ENCODE peak calls at places on chromosomes 6 and 20, in five cellular contexts. J, Z, E, H and D are unnamed samples.

GRCh38 chr6:150281767-150282166 is 87.0 kb upstream of the IYD start:
- DNase-seq in J (no peak), E (no peak), H (no peak), Z (no peak), D (no peak)

GRCh38 chr6:75065524-75065923 is 140.3 kb downstream of the COL12A1 start:
- DNase-seq in H (peak), Z (no peak), J (no peak), E (no peak), D (no peak)

GRCh38 chr20:11716239-11716944 is 201.3 kb upstream of the BTBD3 start:
- DNase-seq in H (peak), Z (no peak), E (no peak), J (peak), D (peak)

GRCh38 chr6:142884214-142885035 is 60.6 kb downstream of the HIVEP2 start:
- DNase-seq in Z (no peak), H (no peak), J (no peak), E (no peak), D (no peak)

GRCh38 chr6:108526739-108527174 is 34.0 kb upstream of the FOXO3 start:
- DNase-seq in E (no peak), H (peak), Z (no peak), J (peak), D (peak)

GRCh38 chr6:5490495-5491069 is 229.3 kb downstream of the FARS2 start:
- DNase-seq in E (no peak), H (no peak), Z (no peak), J (no peak), D (no peak)

GRCh38 chr6:149683256-149683860 is 34.5 kb downstream of the LATS1 start:
- DNase-seq in Z (no peak), H (no peak), J (no peak), E (no peak), D (no peak)

GRCh38 chr6:92124126-92124525 is 1295.2 kb downstream of the EPHA7 start:
- DNase-seq in E (no peak), Z (no peak), H (no peak), J (no peak), D (peak)

GRCh38 chr6:122647765-122648164 is 37.6 kb downstream of the PKIB start:
- DNase-seq in Z (no peak), J (no peak), E (no peak), H (no peak), D (no peak)

GRCh38 chr20:43963872-43964791 is 49.5 kb downstream of the TOX2 start:
- DNase-seq in Z (peak), E (no peak), J (no peak), H (peak), D (no peak)

GRCh38 chr6:100257661-100258395 is 206.9 kb downstream of the SIM1 start:
- DNase-seq in Z (no peak), J (peak), H (peak), E (no peak), D (no peak)

GRCh38 chr20:57493091-57493615 is 31.8 kb downstream of the CTCFL start:
- DNase-seq in J (no peak), E (no peak), H (no peak), Z (no peak), D (no peak)

GRCh38 chr6:150625927-150626326 is 26.2 kb downstream of the PLEKHG1 start:
- DNase-seq in E (no peak), J (no peak), Z (no peak), H (no peak), D (no peak)

GRCh38 chr6:32964776-32965175 is 3.6 kb upstream of the BRD2 start:
- DNase-seq in Z (no peak), E (no peak), H (no peak), J (no peak), D (no peak)

GRCh38 chr6:74731204-74731603 is 474.6 kb downstream of the COL12A1 start:
- DNase-seq in Z (no peak), J (no peak), E (no peak), H (peak), D (no peak)

GRCh38 chr20:63072231-63072791 is 65.5 kb upstream of the BHLHE23 start:
- DNase-seq in J (no peak), E (peak), Z (no peak), H (no peak), D (no peak)

GRCh38 chr6:90444125-90444745 is 142.6 kb downstream of the MAP3K7 start:
- DNase-seq in E (no peak), Z (no peak), H (no peak), J (no peak), D (no peak)

GRCh38 chr6:3294921-3295871 is 36.4 kb downstream of the PSMG4 start:
- DNase-seq in Z (no peak), J (peak), E (no peak), H (no peak), D (no peak)

GRCh38 chr6:89745728-89746127 is 73.9 kb downstream of the MDN1 start:
- DNase-seq in Z (no peak), H (peak), E (no peak), J (no peak), D (no peak)

GRCh38 chr6:56713285-56713684 is 70.6 kb upstream of the DST start:
- DNase-seq in H (peak), Z (no peak), J (peak), E (no peak), D (peak)

GRCh38 chr6:54072708-54073313 is 38.4 kb upstream of the MLIP start:
- DNase-seq in Z (no peak), J (no peak), E (no peak), H (no peak), D (no peak)

GRCh38 chr20:45060341-45060740 is 40.6 kb downstream of the KCNS1 start:
- DNase-seq in J (no peak), Z (no peak), E (no peak), H (no peak), D (no peak)

GRCh38 chr20:13654463-13655023 is 15.8 kb upstream of the TASP1 start:
- DNase-seq in E (no peak), Z (no peak), J (no peak), H (no peak), D (no peak)

GRCh38 chr20:59328071-59328470 is 27.7 kb downstream of the EDN3 start:
- DNase-seq in E (no peak), Z (no peak), H (no peak), J (no peak), D (no peak)

GRCh38 chr20:46202758-46203509 is 84.8 kb downstream of the CD40 start:
- DNase-seq in E (no peak), H (peak), Z (no peak), J (no peak), D (no peak)

GRCh38 chr6:115796061-115796460 is 264.6 kb downstream of the FRK start:
- DNase-seq in E (no peak), J (no peak), Z (no peak), H (no peak), D (no peak)

GRCh38 chr20:63457737-63458136 is 14.7 kb downstream of the KCNQ2 start:
- DNase-seq in H (peak), Z (peak), J (no peak), E (no peak), D (peak)

GRCh38 chr20:41223112-41223511 is 85.8 kb downstream of the PLCG1 start:
- DNase-seq in Z (no peak), E (no peak), H (peak), J (no peak), D (no peak)

GRCh38 chr6:93586316-93586715 is 167.0 kb upstream of the EPHA7 start:
- DNase-seq in H (no peak), J (no peak), Z (no peak), E (no peak), D (no peak)

GRCh38 chr6:158170656-158171081 is 2.5 kb downstream of the GTF2H5 start:
- DNase-seq in H (peak), Z (no peak), J (peak), E (no peak), D (peak)

GRCh38 chr6:2934057-2934456 is 30.9 kb upstream of the SERPINB9 start:
- DNase-seq in E (no peak), H (no peak), J (no peak), Z (no peak), D (no peak)

GRCh38 chr6:125193208-125193607 is 39.6 kb downstream of the TPD52L1 start:
- DNase-seq in J (no peak), Z (no peak), E (no peak), H (no peak), D (peak)

GRCh38 chr6:151291145-151292055 is 51.6 kb downstream of the AKAP12 start:
- DNase-seq in J (no peak), E (no peak), H (peak), Z (no peak), D (no peak)

GRCh38 chr6:34460796-34461507 is 4.9 kb upstream of the PACSIN1 start:
- DNase-seq in J (no peak), H (peak), Z (no peak), E (no peak), D (no peak)

GRCh38 chr6:24356310-24357035 is 1.4 kb downstream of the DCDC2 start:
- DNase-seq in Z (no peak), J (peak), E (no peak), H (no peak), D (no peak)

GRCh38 chr20:31594558-31595379 is 10.3 kb upstream of the ID1 start:
- DNase-seq in J (peak), E (peak), Z (no peak), H (no peak), D (no peak)

GRCh38 chr6:134466751-134467525 is 149.0 kb upstream of the SGK1 start:
- DNase-seq in E (no peak), J (peak), Z (no peak), H (peak), D (peak)

GRCh38 chr6:87722831-87723726 is 21.0 kb upstream of the AKIRIN2 start:
- DNase-seq in Z (peak), H (peak), E (peak), J (peak), D (peak)

GRCh38 chr6:33197431-33198048 is 2.9 kb downstream of the RXRB start:
- DNase-seq in E (peak), J (peak), Z (no peak), H (peak), D (no peak)

GRCh38 chr20:52923123-52923543 is 49.0 kb upstream of the TSHZ2 start:
- DNase-seq in J (no peak), Z (peak), H (peak), E (no peak), D (peak)

DNA sequence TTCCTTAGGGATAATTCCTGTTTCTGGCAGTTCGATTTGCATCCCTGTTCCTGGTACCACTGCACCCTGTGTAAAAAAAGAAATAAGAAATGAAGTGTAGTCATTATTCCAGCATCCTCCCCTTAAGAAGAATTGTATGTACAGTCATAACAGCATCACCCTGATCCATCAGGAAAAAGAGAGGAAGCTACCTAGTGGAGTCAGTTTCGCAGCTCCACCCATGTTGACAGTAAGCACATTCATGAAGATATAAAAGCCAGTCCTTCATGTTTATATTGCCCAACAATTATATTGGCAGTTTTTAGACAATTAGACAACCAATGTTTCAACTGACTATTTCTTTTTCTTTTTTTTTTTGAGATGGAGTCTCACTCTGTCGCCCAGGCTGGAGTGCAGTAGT is 21.2 kb upstream of the HLA-G start:
- DNase-seq in E (no peak), H (no peak), Z (no peak), J (no peak), D (no peak)
- TF ChIP-seq CTCF in E (no peak), H (no peak), Z (no peak), J (no peak), D (no peak)

GRCh38 chr6:41190791-41191190 is 10.2 kb downstream of the TREML2 start:
- DNase-seq in Z (no peak), E (no peak), H (peak), J (no peak), D (no peak)
- H3K4me3 ChIP-seq in Z (no peak), E (no peak), H (no peak), J (no peak), D (no peak)

GRCh38 chr6:42784739-42785498 is 3.1 kb downstream of the BICRAL start:
- DNase-seq in H (no peak), Z (no peak), J (no peak), E (no peak), D (no peak)

GRCh38 chr6:42782689-42783176 is 881 bp downstream of the BICRAL start:
- DNase-seq in Z (peak), H (peak), J (peak), E (peak), D (peak)

GRCh38 chr6:42781811-42782688 is at the start of gene BICRAL:
- DNase-seq in E (peak), H (peak), J (peak), Z (peak), D (peak)

GRCh38 chr6:42783177-42783875 is 1.5 kb downstream of the BICRAL start:
- DNase-seq in Z (peak), E (peak), J (peak), H (peak), D (no peak)

DNA sequence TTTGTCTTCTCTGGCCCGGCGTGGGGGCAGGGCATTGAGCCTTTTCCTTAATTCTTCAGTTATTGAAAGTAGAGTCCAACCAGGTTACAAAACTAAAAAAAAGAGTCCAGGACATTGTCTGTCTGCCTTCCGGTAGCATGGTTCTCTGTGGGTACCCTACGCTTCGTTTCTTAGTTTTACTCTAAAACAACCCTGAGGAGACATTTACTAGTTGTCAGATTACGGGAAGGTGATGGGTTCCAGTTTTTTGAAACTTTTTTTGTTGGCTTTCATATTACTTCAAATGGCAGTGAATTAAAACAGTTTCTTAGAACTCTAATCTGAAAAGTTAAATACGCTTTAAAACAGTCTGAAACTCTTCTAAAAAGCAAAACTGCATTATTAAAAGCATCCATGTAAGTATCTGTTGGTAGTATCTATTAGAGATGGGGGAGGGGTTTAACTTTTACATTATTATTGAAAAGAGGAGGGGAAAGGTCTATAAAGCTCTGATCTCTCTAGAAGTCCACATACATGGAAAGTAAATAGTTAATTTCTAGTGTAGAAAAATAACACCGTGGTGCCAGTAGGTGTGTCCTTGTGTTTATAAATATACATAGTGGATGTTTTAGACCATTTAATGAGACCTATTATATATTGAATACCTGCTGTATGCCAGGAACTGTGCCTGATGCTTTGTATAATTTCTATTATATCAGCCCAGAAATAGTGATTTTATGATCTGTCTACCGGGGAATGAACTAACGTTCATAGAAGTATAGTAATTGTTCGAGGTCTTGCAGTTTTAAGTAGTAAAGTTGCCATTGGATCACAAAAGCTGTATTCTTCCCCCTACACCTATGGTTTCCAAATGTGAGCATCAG is 2.3 kb downstream of the BICRAL start:
- DNase-seq in J (no peak), Z (no peak), H (peak), E (no peak), D (no peak)
- TF ChIP-seq CTCF in J (no peak), Z (no peak), H (no peak), E (no peak), D (no peak)

DNA sequence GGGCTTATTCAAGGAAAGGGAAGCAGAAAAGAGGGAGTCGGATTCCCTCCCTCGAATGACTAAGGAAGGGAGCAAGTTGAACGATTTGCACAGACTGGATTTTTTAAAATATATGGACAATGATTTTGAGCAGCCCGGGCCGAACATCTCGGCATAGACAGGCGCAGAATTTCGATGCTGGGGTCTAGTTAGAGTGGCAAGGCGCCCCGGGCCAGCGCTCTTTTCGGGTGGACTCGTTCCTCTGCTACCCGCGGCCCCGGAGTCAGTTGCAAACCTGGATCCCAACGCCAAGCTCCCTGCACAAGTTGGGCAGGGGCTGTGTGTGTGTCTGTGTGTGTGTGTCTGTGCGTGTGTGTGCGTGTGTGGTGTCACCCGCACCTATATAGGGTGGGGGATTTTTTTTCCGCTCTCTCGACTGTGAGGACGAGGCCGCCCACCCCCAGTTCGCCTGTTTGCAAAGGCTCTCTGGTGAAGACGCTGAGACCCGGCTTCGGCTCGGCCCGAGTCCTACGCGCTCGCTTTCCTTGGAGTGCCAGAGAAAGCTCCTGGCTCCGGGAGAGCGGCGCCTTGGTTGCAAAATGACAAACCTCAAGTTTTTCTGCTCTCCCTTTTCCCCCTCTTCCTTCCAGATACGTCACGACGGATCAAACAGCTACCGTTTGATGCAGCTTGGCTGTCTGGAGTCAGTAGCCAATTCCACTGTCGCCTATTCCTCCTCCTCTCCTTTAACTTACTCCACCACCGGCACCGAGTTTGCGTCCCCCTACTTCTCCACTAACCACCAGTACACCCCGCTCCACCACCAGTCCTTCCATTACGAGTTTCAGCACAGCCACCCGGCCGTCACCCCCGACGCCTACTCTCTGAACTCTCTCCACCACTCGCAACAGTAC is 1.4 kb downstream of the TFAP2D start:
- DNase-seq in E (no peak), H (no peak), J (no peak), Z (no peak), D (no peak)
- H3K4me3 ChIP-seq in E (no peak), H (no peak), J (no peak), Z (no peak), D (no peak)

DNA sequence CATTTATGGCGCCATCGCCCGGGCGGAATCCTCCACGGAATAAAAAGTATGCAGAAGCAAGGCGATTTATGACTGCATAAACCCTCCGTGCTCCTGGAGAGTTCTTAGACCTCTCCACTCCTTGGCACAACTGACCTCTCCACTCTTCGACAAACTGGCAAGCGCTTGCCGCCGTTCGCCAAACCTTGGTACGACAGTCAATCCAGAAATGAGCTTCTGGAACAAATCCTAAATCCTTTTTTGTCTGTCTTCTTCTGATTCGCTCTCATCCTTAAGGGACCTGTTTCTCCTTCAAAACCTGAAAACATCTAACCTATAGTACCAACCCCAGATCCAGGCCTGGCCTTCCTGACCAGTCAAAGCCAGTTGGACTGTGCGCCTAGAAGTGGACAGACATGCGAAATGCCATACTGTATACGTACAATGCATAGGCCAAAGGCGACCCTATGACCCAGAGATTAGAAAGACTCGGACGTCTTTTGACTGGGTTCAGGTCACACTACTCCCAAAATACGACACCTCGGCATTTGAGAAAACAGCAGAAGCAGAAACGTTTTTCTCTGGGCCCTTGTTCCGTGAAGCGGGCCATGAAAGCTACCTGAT is 59.4 kb downstream of the TRIM27 start:
- DNase-seq in E (no peak), J (no peak), H (no peak), Z (no peak), D (peak)
- TF ChIP-seq CTCF in E (no peak), J (peak), H (no peak), Z (no peak), D (no peak)

DNA sequence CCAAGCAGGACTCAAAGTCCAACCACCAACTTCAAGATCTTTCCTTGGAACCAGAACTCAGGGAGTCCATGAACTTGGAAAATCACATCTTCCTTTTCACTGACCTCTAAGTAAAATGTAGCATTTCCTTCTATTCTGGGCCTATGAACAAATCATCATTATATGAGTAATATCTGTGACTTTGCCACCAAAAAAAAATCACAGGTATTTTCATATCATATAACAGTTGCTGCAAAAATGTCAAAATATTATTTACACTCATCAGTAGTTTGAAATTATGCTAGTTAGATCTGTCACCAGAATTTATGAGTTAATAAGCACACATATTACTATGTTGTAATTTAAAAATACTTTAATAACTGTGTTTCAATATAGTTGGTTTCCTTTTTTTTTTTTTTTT is 27.3 kb upstream of the TLDC2 start:
- DNase-seq in Z (no peak), H (no peak), J (no peak), E (no peak), D (no peak)
- H3K4me3 ChIP-seq in Z (no peak), H (no peak), J (no peak), E (no peak), D (no peak)